ENCODE peak calls at places on chromosomes 4 and X, in ten cellular contexts. A is activated CD4-positive, alpha-beta T cell treated with anti-CD3 and anti-CD28 coated beads for 4 hours; E is fibroblast of the aortic adventitia; D is NCI-H345; H is HEK293T; Z is activated CD4-positive, alpha-beta memory T cell treated with anti-CD3 and anti-CD28 coated beads, Interleukin-2, amount 10 ng/mL, durations not matched to agents 7 days and 5 days; L is GM13977; G is tibial artery; X is HCEC 1CT; U is stimulated activated CD8-positive, alpha-beta memory T cell treated with anti-CD3 and anti-CD28 coated beads, Interleukin-4, amount 100 ng/mL, for 1 hour. J is an unnamed sample.

GRCh38 chrX:50613846-50614245 is 143.2 kb upstream of the DGKK start:
- DNase-seq in A (no peak), E (no peak), D (no peak), H (no peak), Z (no peak), L (no peak), G (no peak), X (no peak), U (no peak), J (no peak)

GRCh38 chr4:108821056-108821925 is 58.4 kb upstream of the ETNPPL start:
- DNase-seq in A (no peak), E (no peak), D (no peak), H (no peak), Z (no peak), L (no peak), G (no peak), X (peak; percentile 68), U (no peak), J (peak; percentile 27)

GRCh38 chr4:73068496-73069337 is 799 bp downstream of the COX18 start:
- DNase-seq in A (no peak), E (peak; percentile 50), D (no peak), H (no peak), Z (no peak), L (no peak), G (no peak), X (no peak), U (no peak), J (peak; percentile 51)

GRCh38 chr4:55311792-55312490 is 34.1 kb upstream of the SRD5A3 start:
- DNase-seq in A (no peak), E (peak; percentile 43), D (no peak), H (no peak), Z (no peak), L (no peak), G (no peak), X (peak; percentile 31), U (no peak), J (no peak)

GRCh38 chr4:26330186-26330787 is 9.5 kb downstream of the RBPJ start:
- DNase-seq in A (no peak), E (peak; percentile 75), D (peak; percentile 67), H (peak; percentile 19), Z (no peak), L (no peak), G (no peak), X (peak; percentile 55), U (no peak), J (peak; percentile 77)

GRCh38 chr4:109996531-109996930 is 83.8 kb downstream of the EGF start:
- DNase-seq in A (no peak), E (no peak), D (no peak), H (no peak), Z (no peak), L (no peak), G (no peak), X (no peak), U (no peak), J (peak; percentile 25)

GRCh38 chrX:107766470-107767140 is 9.0 kb downstream of the TSC22D3 start:
- DNase-seq in A (no peak), E (peak; percentile 67), D (no peak), H (no peak), Z (no peak), L (no peak), G (peak; percentile 73), X (peak; percentile 34), U (no peak), J (peak; percentile 60)

GRCh38 chr4:76601791-76602190 is 166.8 kb downstream of the SHROOM3 start:
- DNase-seq in A (no peak), E (peak; percentile 80), D (no peak), H (no peak), Z (no peak), L (no peak), G (no peak), X (no peak), U (no peak), J (no peak)

GRCh38 chr4:667545-667925 is 6.5 kb downstream of the ATP5ME start:
- DNase-seq in A (no peak), E (no peak), D (no peak), H (no peak), Z (no peak), L (no peak), G (no peak), X (no peak), U (no peak), J (no peak)

GRCh38 chrX:14501312-14501711 is 28.0 kb upstream of the GLRA2 start:
- DNase-seq in A (no peak), E (no peak), D (no peak), H (no peak), Z (no peak), L (no peak), G (no peak), X (no peak), U (no peak), J (no peak)

GRCh38 chr4:48756689-48757220 is 23.3 kb downstream of the FRYL start:
- DNase-seq in A (no peak), E (no peak), D (no peak), H (no peak), Z (no peak), L (no peak), G (no peak), X (peak; percentile 29), U (no peak), J (peak; percentile 57)

GRCh38 chr4:159366966-159367365 is 264.1 kb downstream of the RAPGEF2 start:
- DNase-seq in A (no peak), E (no peak), D (no peak), H (no peak), Z (no peak), L (no peak), G (no peak), X (no peak), U (no peak), J (peak; percentile 39)

GRCh38 chrX:53374923-53375322 is 47.5 kb downstream of the SMC1A start:
- DNase-seq in A (no peak), E (no peak), D (no peak), H (no peak), Z (no peak), L (no peak), G (no peak), X (no peak), U (no peak), J (no peak)

GRCh38 chrX:104013606-104014005 is at the start of gene H2BW1:
- DNase-seq in A (no peak), E (no peak), D (no peak), H (no peak), Z (no peak), L (no peak), G (no peak), X (no peak), U (no peak), J (no peak)

GRCh38 chr4:75633846-75634245 is 3.5 kb upstream of the CDKL2 start:
- DNase-seq in A (no peak), E (peak; percentile 59), D (no peak), H (no peak), Z (no peak), L (no peak), G (no peak), X (peak; percentile 8), U (no peak), J (peak; percentile 61)

GRCh38 chr4:181536753-181537434 is 706.3 kb upstream of the TENM3 start:
- DNase-seq in A (no peak), E (no peak), D (no peak), H (no peak), Z (no peak), L (no peak), G (no peak), X (no peak), U (no peak), J (no peak)

GRCh38 chrX:40325161-40325560 is 227.4 kb upstream of the BCOR start:
- DNase-seq in A (no peak), E (no peak), D (no peak), H (no peak), Z (no peak), L (no peak), G (no peak), X (no peak), U (no peak), J (no peak)

J was measured in ELR.